ENCODE peak calls at places on chromosomes 6 and 20, in eight cellular contexts. One of them, this sample, is unnamed. For H3K4me1, the result is how much of the 10 kb centered on the place peaks cover.

GRCh38 chr20:59810376-59811187 is 122.9 kb downstream of the SYCP2 start:
- DNase-seq in stomach: peak
- DNase-seq in RWPE2: peak
- DNase-seq in A549: no peak
- DNase-seq in HCT116: no peak
- DNase-seq in Panc1: no peak
- DNase-seq in esophagus squamous epithelium: no peak
- DNase-seq in adrenal gland: no peak
- DNase-seq in this sample: no peak

GRCh38 chr20:38542994-38543906 is 37.7 kb upstream of the ADIG start:
- DNase-seq in stomach: no peak
- DNase-seq in RWPE2: no peak
- DNase-seq in A549: no peak
- DNase-seq in HCT116: no peak
- DNase-seq in Panc1: no peak
- DNase-seq in esophagus squamous epithelium: no peak
- DNase-seq in adrenal gland: no peak
- DNase-seq in this sample: no peak

GRCh38 chr6:149075616-149076354 is 241.7 kb upstream of the TAB2 start:
- DNase-seq in stomach: no peak
- DNase-seq in RWPE2: no peak
- DNase-seq in A549: no peak
- DNase-seq in HCT116: no peak
- DNase-seq in Panc1: no peak
- DNase-seq in esophagus squamous epithelium: no peak
- DNase-seq in adrenal gland: no peak
- DNase-seq in this sample: no peak

GRCh38 chr6:44416103-44416502 is 28.6 kb downstream of the CDC5L start:
- DNase-seq in stomach: peak
- DNase-seq in RWPE2: no peak
- DNase-seq in A549: peak
- DNase-seq in HCT116: no peak
- DNase-seq in Panc1: peak
- DNase-seq in esophagus squamous epithelium: no peak
- DNase-seq in adrenal gland: peak
- DNase-seq in this sample: no peak

GRCh38 chr6:135922746-135923145 is 71.2 kb downstream of the PDE7B start:
- DNase-seq in stomach: no peak
- DNase-seq in RWPE2: no peak
- DNase-seq in A549: no peak
- DNase-seq in HCT116: no peak
- DNase-seq in Panc1: no peak
- DNase-seq in esophagus squamous epithelium: no peak
- DNase-seq in adrenal gland: no peak
- DNase-seq in this sample: no peak

GRCh38 chr6:85675030-85675819 is 32.5 kb upstream of the SYNCRIP start:
- DNase-seq in stomach: no peak
- DNase-seq in RWPE2: no peak
- DNase-seq in A549: no peak
- DNase-seq in HCT116: no peak
- DNase-seq in Panc1: no peak
- DNase-seq in esophagus squamous epithelium: no peak
- DNase-seq in adrenal gland: peak
- DNase-seq in this sample: no peak

GRCh38 chr20:21053002-21053762 is 53.0 kb downstream of the LINC00237 start:
- DNase-seq in stomach: no peak
- DNase-seq in RWPE2: no peak
- DNase-seq in A549: no peak
- DNase-seq in HCT116: no peak
- DNase-seq in Panc1: no peak
- DNase-seq in esophagus squamous epithelium: no peak
- DNase-seq in adrenal gland: no peak
- DNase-seq in this sample: no peak

GRCh38 chr6:151229401-151230276 is 10.1 kb upstream of the AKAP12 start:
- DNase-seq in stomach: no peak
- DNase-seq in RWPE2: no peak
- DNase-seq in A549: no peak
- DNase-seq in HCT116: no peak
- DNase-seq in Panc1: no peak
- DNase-seq in esophagus squamous epithelium: no peak
- DNase-seq in adrenal gland: no peak
- DNase-seq in this sample: no peak

GRCh38 chr6:8639928-8640649 is 204.7 kb upstream of the SLC35B3 start:
- DNase-seq in stomach: no peak
- DNase-seq in RWPE2: no peak
- DNase-seq in A549: no peak
- DNase-seq in HCT116: no peak
- DNase-seq in Panc1: no peak
- DNase-seq in esophagus squamous epithelium: no peak
- DNase-seq in adrenal gland: no peak
- DNase-seq in this sample: no peak

GRCh38 chr20:32152421-32153155 is 43.1 kb downstream of the TM9SF4 start:
- DNase-seq in stomach: no peak
- DNase-seq in RWPE2: peak
- DNase-seq in A549: no peak
- DNase-seq in HCT116: no peak
- DNase-seq in Panc1: no peak
- DNase-seq in esophagus squamous epithelium: no peak
- DNase-seq in adrenal gland: peak
- DNase-seq in this sample: no peak

GRCh38 chr6:73648166-73648565 is 5.6 kb downstream of the SLC17A5 start:
- DNase-seq in stomach: no peak
- DNase-seq in RWPE2: no peak
- DNase-seq in A549: no peak
- DNase-seq in HCT116: no peak
- DNase-seq in Panc1: no peak
- DNase-seq in esophagus squamous epithelium: no peak
- DNase-seq in adrenal gland: no peak
- DNase-seq in this sample: no peak

GRCh38 chr6:166223091-166223490 is 55.4 kb upstream of the TBXT start:
- DNase-seq in stomach: no peak
- DNase-seq in RWPE2: no peak
- DNase-seq in A549: no peak
- DNase-seq in HCT116: no peak
- DNase-seq in Panc1: no peak
- DNase-seq in esophagus squamous epithelium: no peak
- DNase-seq in adrenal gland: no peak
- DNase-seq in this sample: no peak

GRCh38 chr6:166228425-166228824 is 60.8 kb upstream of the TBXT start:
- DNase-seq in stomach: no peak
- DNase-seq in RWPE2: no peak
- DNase-seq in A549: no peak
- DNase-seq in HCT116: no peak
- DNase-seq in Panc1: no peak
- DNase-seq in esophagus squamous epithelium: no peak
- DNase-seq in adrenal gland: no peak
- DNase-seq in this sample: no peak

DNA sequence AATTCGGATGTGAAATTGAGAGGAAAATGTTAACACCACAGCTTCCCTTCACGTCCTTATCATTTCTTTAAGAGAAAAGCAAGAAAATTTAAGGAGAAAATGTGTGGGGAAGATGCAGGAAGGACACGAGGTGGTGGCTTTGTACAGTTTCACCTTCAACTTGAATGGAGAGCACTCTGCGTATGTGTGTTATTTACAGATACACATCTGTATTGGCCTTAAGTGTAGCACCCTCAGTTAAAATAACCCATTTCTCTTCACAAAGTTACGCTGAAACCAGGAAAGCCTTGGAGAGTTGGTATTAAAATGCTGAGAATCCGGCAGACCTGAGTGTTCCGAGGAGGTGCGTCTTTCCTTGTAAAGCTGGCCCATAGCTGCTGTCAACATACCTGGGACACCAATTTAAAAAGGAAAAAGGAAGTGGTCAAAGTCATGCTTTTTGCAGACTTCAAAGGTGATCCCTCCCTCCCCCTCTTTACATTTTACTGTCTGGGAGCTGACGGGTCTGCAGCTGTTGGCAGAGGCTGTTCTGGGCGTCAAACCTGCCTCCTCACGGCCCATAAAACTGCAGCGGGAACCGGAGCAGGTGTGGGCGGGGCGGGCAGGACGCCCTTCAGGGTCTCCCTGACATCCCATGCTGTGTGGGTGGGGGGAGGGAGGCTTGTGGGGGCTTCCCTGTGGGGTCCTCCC is 61.3 kb upstream of the TBXT start:
- DNase-seq in stomach: no peak
- DNase-seq in RWPE2: no peak
- DNase-seq in A549: no peak
- DNase-seq in HCT116: no peak
- DNase-seq in Panc1: no peak
- DNase-seq in esophagus squamous epithelium: no peak
- DNase-seq in adrenal gland: no peak
- DNase-seq in this sample: no peak
- H3K4me3 ChIP-seq in stomach: no peak
- H3K4me3 ChIP-seq in RWPE2: no peak
- H3K4me3 ChIP-seq in A549: no peak
- H3K4me3 ChIP-seq in HCT116: no peak
- H3K4me3 ChIP-seq in Panc1: no peak
- H3K4me3 ChIP-seq in esophagus squamous epithelium: no peak
- H3K4me3 ChIP-seq in adrenal gland: no peak
- H3K4me3 ChIP-seq in this sample: no peak

GRCh38 chr6:39228992-39229767 is at the start of gene KCNK5:
- DNase-seq in stomach: peak
- DNase-seq in RWPE2: no peak
- DNase-seq in A549: peak
- DNase-seq in HCT116: peak
- DNase-seq in Panc1: no peak
- DNase-seq in esophagus squamous epithelium: peak
- DNase-seq in adrenal gland: peak
- DNase-seq in this sample: peak
- TF ChIP-seq CTCF in stomach: peak
- TF ChIP-seq CTCF in RWPE2: peak
- TF ChIP-seq CTCF in A549: peak
- TF ChIP-seq CTCF in HCT116: peak
- TF ChIP-seq CTCF in Panc1: peak
- TF ChIP-seq CTCF in esophagus squamous epithelium: peak
- TF ChIP-seq CTCF in adrenal gland: peak
- TF ChIP-seq CTCF in this sample: peak

GRCh38 chr6:56537223-56537770 is 105.4 kb downstream of the DST start:
- DNase-seq in stomach: no peak
- DNase-seq in RWPE2: no peak
- DNase-seq in A549: no peak
- DNase-seq in HCT116: no peak
- DNase-seq in Panc1: no peak
- DNase-seq in esophagus squamous epithelium: no peak
- DNase-seq in adrenal gland: no peak
- DNase-seq in this sample: no peak
- H3K4me1 ChIP-seq in stomach: half or more
- H3K4me1 ChIP-seq in RWPE2: under half
- H3K4me1 ChIP-seq in A549: under half
- H3K4me1 ChIP-seq in HCT116: under half
- H3K4me1 ChIP-seq in Panc1: under half
- H3K4me1 ChIP-seq in esophagus squamous epithelium: under half
- H3K4me1 ChIP-seq in adrenal gland: half or more
- H3K4me1 ChIP-seq in this sample: under half

GRCh38 chr6:28356666-28357020 is 6.9 kb downstream of the ZKSCAN3 start:
- DNase-seq in stomach: no peak
- DNase-seq in RWPE2: no peak
- DNase-seq in A549: no peak
- DNase-seq in HCT116: no peak
- DNase-seq in Panc1: no peak
- DNase-seq in esophagus squamous epithelium: no peak
- DNase-seq in adrenal gland: no peak
- DNase-seq in this sample: peak
- H3K4me3 ChIP-seq in stomach: no peak
- H3K4me3 ChIP-seq in RWPE2: no peak
- H3K4me3 ChIP-seq in A549: no peak
- H3K4me3 ChIP-seq in HCT116: no peak
- H3K4me3 ChIP-seq in Panc1: peak
- H3K4me3 ChIP-seq in esophagus squamous epithelium: no peak
- H3K4me3 ChIP-seq in adrenal gland: no peak
- H3K4me3 ChIP-seq in this sample: no peak

GRCh38 chr20:43658068-43658722 is 8.7 kb upstream of the MYBL2 start:
- DNase-seq in stomach: no peak
- DNase-seq in RWPE2: no peak
- DNase-seq in A549: peak
- DNase-seq in HCT116: no peak
- DNase-seq in Panc1: no peak
- DNase-seq in esophagus squamous epithelium: no peak
- DNase-seq in adrenal gland: peak
- DNase-seq in this sample: no peak
- TF ChIP-seq CTCF in stomach: peak
- TF ChIP-seq CTCF in RWPE2: no peak
- TF ChIP-seq CTCF in A549: no peak
- TF ChIP-seq CTCF in HCT116: peak
- TF ChIP-seq CTCF in Panc1: no peak
- TF ChIP-seq CTCF in esophagus squamous epithelium: no peak
- TF ChIP-seq CTCF in adrenal gland: no peak
- TF ChIP-seq CTCF in this sample: no peak

GRCh38 chr6:318265-318890 is 26.1 kb downstream of the DUSP22 start:
- DNase-seq in stomach: no peak
- DNase-seq in RWPE2: no peak
- DNase-seq in A549: no peak
- DNase-seq in HCT116: no peak
- DNase-seq in Panc1: no peak
- DNase-seq in esophagus squamous epithelium: no peak
- DNase-seq in adrenal gland: no peak
- DNase-seq in this sample: no peak
- H3K4me1 ChIP-seq in stomach: under half
- H3K4me1 ChIP-seq in RWPE2: under half
- H3K4me1 ChIP-seq in A549: under half
- H3K4me1 ChIP-seq in HCT116: under half
- H3K4me1 ChIP-seq in Panc1: under half
- H3K4me1 ChIP-seq in esophagus squamous epithelium: under half
- H3K4me1 ChIP-seq in adrenal gland: under half
- H3K4me1 ChIP-seq in this sample: under half

This sample was measured in right lobe of liver.